ENCODE peak calls at places on chromosomes 5 and 9, in eight cellular contexts. M, T, X, P, N, A, C and F are unnamed samples.

GRCh38 chr5:96565843-96566242 is 96.3 kb upstream of the CAST start:
- DNase-seq in A (no peak), N (peak), C (no peak), M (peak), T (no peak), X (no peak), P (no peak), F (peak)

GRCh38 chr5:135206862-135207261 is 172.8 kb upstream of the PITX1 start:
- DNase-seq in X (no peak), A (no peak), T (no peak), C (no peak), P (peak), M (no peak), N (no peak), F (no peak)

GRCh38 chr9:93724852-93725251 is 148.5 kb downstream of the PHF2 start:
- DNase-seq in M (no peak), A (no peak), X (no peak), C (no peak), T (no peak), N (no peak), P (no peak), F (no peak)

GRCh38 chr5:73120222-73121108 is at the start of gene TMEM171:
- DNase-seq in C (no peak), N (peak), A (no peak), P (no peak), X (peak), T (no peak), M (peak), F (no peak)

GRCh38 chr5:10272053-10272869 is 22.2 kb downstream of the CCT5 start:
- DNase-seq in A (no peak), P (no peak), M (no peak), T (no peak), N (no peak), X (no peak), C (no peak), F (no peak)

GRCh38 chr5:141734501-141735231 is 52.6 kb upstream of the ARAP3 start:
- DNase-seq in C (peak), N (peak), X (peak), T (peak), A (peak), P (no peak), M (no peak), F (no peak)

GRCh38 chr9:118595719-118596305 is 773.4 kb downstream of the BRINP1 start:
- DNase-seq in N (peak), T (no peak), C (no peak), M (peak), P (no peak), A (no peak), X (peak), F (peak)

GRCh38 chr9:114287001-114287762 is 35.7 kb upstream of the ORM1 start:
- DNase-seq in X (no peak), A (no peak), T (no peak), N (no peak), P (no peak), M (no peak), C (no peak), F (no peak)

GRCh38 chr9:70159630-70160029 is 99.1 kb upstream of the SMC5 start:
- DNase-seq in N (peak), T (no peak), C (no peak), X (no peak), A (no peak), M (no peak), P (no peak), F (no peak)

GRCh38 chr9:110033869-110034268 is 174.1 kb downstream of the C9orf152 start:
- DNase-seq in P (no peak), X (no peak), C (no peak), N (no peak), T (no peak), A (no peak), M (no peak), F (no peak)